ENCODE peak calls at places on chromosomes 13 and 19, in four cellular contexts. T, L, J and G are unnamed samples.

GRCh38 chr19:57803594-57804325 is 11.0 kb downstream of the ZNF552 start:
- DNase-seq in L (peak; percentile 76), J (no peak), T (peak; percentile 18), G (no peak)

GRCh38 chr13:31310356-31310755 is 110.6 kb downstream of the B3GLCT start:
- DNase-seq in J (no peak), L (no peak), T (no peak), G (no peak)

GRCh38 chr19:35120492-35120891 is 4.9 kb downstream of the FXYD3 start:
- DNase-seq in T (no peak), J (no peak), L (peak; percentile 70), G (no peak)

GRCh38 chr13:26985285-26985878 is 186.2 kb downstream of the USP12 start:
- DNase-seq in T (peak; percentile 74), J (peak; percentile 69), L (peak; percentile 87), G (peak; percentile 72)

GRCh38 chr19:51127032-51127431 is 2.3 kb downstream of the SIGLEC9 start:
- DNase-seq in T (no peak), L (no peak), J (no peak), G (no peak)

GRCh38 chr13:33110713-33111413 is 94.6 kb downstream of the KL start:
- DNase-seq in T (no peak), L (peak; percentile 57), J (no peak), G (no peak)

GRCh38 chr19:19372656-19373416 is 32.6 kb upstream of the GATAD2A start:
- DNase-seq in J (peak; percentile 37), L (peak; percentile 78), T (no peak), G (no peak)

GRCh38 chr19:18428837-18429674 is 8.9 kb downstream of the ISYNA1 start:
- DNase-seq in J (peak; percentile 87), L (peak; percentile 81), T (peak; percentile 94), G (peak; percentile 77)

GRCh38 chr13:87444135-87444534 is 227.0 kb upstream of the SLITRK5 start:
- DNase-seq in J (no peak), L (no peak), T (no peak), G (no peak)

GRCh38 chr19:37855098-37855497 is 51.3 kb downstream of the WDR87 start:
- DNase-seq in L (peak; percentile 25), T (peak; percentile 44), J (peak; percentile 14), G (no peak)

GRCh38 chr19:35030257-35031071 is at the start of gene SCN1B:
- DNase-seq in J (peak; percentile 56), T (peak; percentile 89), L (peak; percentile 65), G (peak; percentile 33)

GRCh38 chr19:17121736-17122293 is 46.2 kb downstream of the MYO9B start:
- DNase-seq in L (no peak), T (no peak), J (no peak), G (no peak)

GRCh38 chr13:24066405-24067292 is 93.9 kb upstream of the SPATA13 start:
- DNase-seq in J (no peak), L (no peak), T (no peak), G (no peak)

GRCh38 chr13:34369925-34370324 is 552.0 kb downstream of the RFC3 start:
- DNase-seq in J (no peak), L (no peak), T (no peak), G (no peak)

GRCh38 chr19:28847468-28847867 is 365.5 kb downstream of the UQCRFS1 start:
- DNase-seq in J (no peak), T (no peak), L (peak; percentile 57), G (no peak)

GRCh38 chr13:40211586-40211968 is 454.9 kb downstream of the FOXO1 start:
- DNase-seq in J (no peak), T (no peak), L (no peak), G (no peak)

GRCh38 chr13:50672025-50672424 is 171.5 kb downstream of the DLEU7 start:
- DNase-seq in T (no peak), L (peak; percentile 31), J (no peak), G (no peak)

GRCh38 chr13:75178436-75178835 is 303.5 kb downstream of the TBC1D4 start:
- DNase-seq in L (no peak), T (no peak), J (no peak), G (no peak)

GRCh38 chr13:31982540-31982939 is 49.0 kb upstream of the FRY start:
- DNase-seq in L (peak; percentile 98), J (no peak), T (no peak), G (no peak)